ENCODE peak calls at places on chromosomes 12 and 14, in five cellular contexts. I, G, E, O and Q are unnamed samples.

GRCh38 chr12:58414398-58414871 is 473.1 kb downstream of the ATP23 start:
- DNase-seq in I (no peak), G (no peak), E (no peak), O (peak), Q (peak)

GRCh38 chr12:111434680-111435338 is 29.1 kb downstream of the SH2B3 start:
- DNase-seq in I (no peak), G (peak), E (peak), O (no peak), Q (no peak)

GRCh38 chr14:32896979-32897723 is 41.5 kb upstream of the NPAS3 start:
- DNase-seq in I (no peak), G (no peak), E (no peak), O (peak), Q (no peak)

GRCh38 chr12:124694846-124695497 is 127.6 kb upstream of the NCOR2 start:
- DNase-seq in I (no peak), G (no peak), E (no peak), O (no peak), Q (no peak)

GRCh38 chr12:122981036-122981471 is 573 bp downstream of the ARL6IP4 start:
- DNase-seq in I (no peak), G (peak), E (no peak), O (peak), Q (no peak)

GRCh38 chr12:101299346-101299745 is 19.4 kb downstream of the UTP20 start:
- DNase-seq in I (no peak), G (no peak), E (no peak), O (no peak), Q (no peak)

GRCh38 chr14:71908141-71908540 is 24.1 kb upstream of the RGS6 start:
- DNase-seq in I (no peak), G (no peak), E (no peak), O (peak), Q (no peak)

GRCh38 chr14:100906420-100906819 is 2.9 kb upstream of the RTL1 start:
- DNase-seq in I (no peak), G (peak), E (no peak), O (no peak), Q (no peak)

GRCh38 chr12:16828891-16829290 is 222.9 kb upstream of the LMO3 start:
- DNase-seq in I (no peak), G (no peak), E (no peak), O (no peak), Q (no peak)

GRCh38 chr14:28772613-28773012 is 6.0 kb downstream of the FOXG1 start:
- DNase-seq in I (no peak), G (no peak), E (no peak), O (no peak), Q (no peak)

GRCh38 chr14:61556455-61556854 is 138.9 kb upstream of the HIF1A start:
- DNase-seq in I (no peak), G (no peak), E (no peak), O (peak), Q (no peak)

GRCh38 chr12:124709722-124710656 is 142.6 kb upstream of the NCOR2 start:
- DNase-seq in I (no peak), G (no peak), E (no peak), O (no peak), Q (no peak)

GRCh38 chr14:69316449-69317391 is 56.8 kb downstream of the GALNT16 start:
- DNase-seq in I (no peak), G (no peak), E (no peak), O (peak), Q (peak)

GRCh38 chr14:68598621-68599447 is 194.0 kb downstream of the ZFP36L1 start:
- DNase-seq in I (peak), G (no peak), E (no peak), O (peak), Q (peak)

GRCh38 chr12:64801381-64801780 is 23.1 kb upstream of the TBC1D30 start:
- DNase-seq in I (no peak), G (no peak), E (no peak), O (peak), Q (no peak)

GRCh38 chr12:124782132-124782531 is 81.5 kb downstream of the SCARB1 start:
- DNase-seq in I (no peak), G (no peak), E (no peak), O (no peak), Q (no peak)

GRCh38 chr14:32246751-32247150 is 43.7 kb upstream of the RNU6-8 start:
- DNase-seq in I (no peak), G (no peak), E (no peak), O (no peak), Q (no peak)

GRCh38 chr14:40371011-40371410 is 938.8 kb upstream of the FBXO33 start:
- DNase-seq in I (no peak), G (no peak), E (no peak), O (peak), Q (no peak)

GRCh38 chr12:121980211-121980891 is 41.3 kb upstream of the BCL7A start:
- DNase-seq in I (no peak), G (peak), E (no peak), O (no peak), Q (no peak)

GRCh38 chr12:4813741-4814140 is 93.5 kb downstream of the GALNT8 start:
- DNase-seq in I (no peak), G (no peak), E (no peak), O (no peak), Q (peak)

GRCh38 chr12:88579941-88580871 is at the start of gene KITLG:
- DNase-seq in I (peak), G (no peak), E (no peak), O (peak), Q (peak)
- H3K27ac ChIP-seq in I (peak), G (no peak), E (no peak), O (peak), Q (peak)

GRCh38 chr12:106223485-106224391 is 24.1 kb downstream of the CKAP4 start:
- DNase-seq in I (peak), G (peak), E (peak), O (peak), Q (no peak)
- H3K27ac ChIP-seq in I (no peak), G (no peak), E (no peak), O (no peak), Q (no peak)

GRCh38 chr12:27906127-27906500 is 66.4 kb downstream of the PTHLH start:
- DNase-seq in I (no peak), G (no peak), E (no peak), O (peak), Q (no peak)

GRCh38 chr12:27905285-27906126 is 67.0 kb downstream of the PTHLH start:
- DNase-seq in I (no peak), G (no peak), E (no peak), O (no peak), Q (no peak)

GRCh38 chr12:27907766-27908165 is 64.8 kb downstream of the PTHLH start:
- DNase-seq in I (no peak), G (no peak), E (no peak), O (peak), Q (no peak)

GRCh38 chr12:27902651-27903050 is 69.9 kb downstream of the PTHLH start:
- DNase-seq in I (no peak), G (no peak), E (no peak), O (no peak), Q (no peak)

GRCh38 chr12:27906658-27907473 is 65.7 kb downstream of the PTHLH start:
- DNase-seq in I (no peak), G (no peak), E (no peak), O (no peak), Q (no peak)
- H3K27ac ChIP-seq in I (no peak), G (no peak), E (no peak), O (peak), Q (peak)

GRCh38 chr14:102630405-102630804 is 38.0 kb downstream of the RCOR1 start:
- DNase-seq in I (no peak), G (no peak), E (no peak), O (no peak), Q (no peak)
- H3K27ac ChIP-seq in I (no peak), G (no peak), E (no peak), O (no peak), Q (no peak)

DNA sequence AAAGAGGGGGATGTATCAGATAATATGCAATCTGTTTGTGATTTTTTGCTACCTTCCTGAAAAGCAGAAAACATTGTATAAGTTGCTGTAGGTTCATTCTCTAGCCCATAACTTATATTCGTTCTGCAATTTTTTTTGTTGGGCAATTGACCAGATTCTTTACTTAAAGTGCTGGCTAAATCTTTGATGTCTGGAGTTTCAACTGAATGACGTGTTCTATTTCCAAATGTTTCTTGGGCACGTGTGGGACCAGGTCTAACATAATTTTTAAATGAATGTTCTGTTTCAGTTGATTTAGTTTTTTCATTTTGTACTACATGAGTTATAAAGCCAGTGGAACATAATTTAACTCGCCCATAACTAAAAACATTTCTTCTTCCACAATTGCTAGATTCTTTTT is 3.8 kb downstream of the MLH3 start:
- DNase-seq in I (no peak), G (no peak), E (no peak), O (no peak), Q (no peak)
- H3K27ac ChIP-seq in I (no peak), G (no peak), E (no peak), O (no peak), Q (no peak)

GRCh38 chr14:94322648-94323570 is at the start of gene SERPINA6:
- DNase-seq in I (no peak), G (no peak), E (no peak), O (no peak), Q (no peak)
- H3K27ac ChIP-seq in I (no peak), G (no peak), E (no peak), O (no peak), Q (no peak)

DNA sequence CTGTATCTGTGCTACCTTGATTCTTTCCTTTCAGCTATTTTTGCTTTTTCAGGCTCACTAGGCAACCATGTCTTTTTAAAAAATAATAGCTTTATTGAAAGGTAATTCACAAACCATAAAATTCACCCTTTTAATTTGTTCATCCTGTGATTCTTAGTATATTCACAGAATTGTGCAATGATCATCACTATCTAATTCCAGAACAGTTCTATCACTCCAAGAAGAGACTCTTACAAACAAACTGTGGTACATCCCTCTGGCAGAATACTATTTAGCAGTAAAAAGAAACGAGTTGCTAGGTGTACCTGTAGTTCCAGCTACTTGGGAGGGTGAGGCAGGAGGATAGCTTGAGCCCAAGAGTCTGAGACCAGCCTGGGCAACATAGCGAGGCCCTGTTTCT is 14.8 kb downstream of the CREBL2 start:
- DNase-seq in I (no peak), G (no peak), E (no peak), O (no peak), Q (no peak)
- H3K27ac ChIP-seq in I (no peak), G (no peak), E (no peak), O (no peak), Q (no peak)

GRCh38 chr14:50521912-50522341 is 10.4 kb downstream of the MAP4K5 start:
- DNase-seq in I (no peak), G (no peak), E (no peak), O (peak), Q (no peak)
- H3K27ac ChIP-seq in I (no peak), G (no peak), E (peak), O (peak), Q (peak)

DNA sequence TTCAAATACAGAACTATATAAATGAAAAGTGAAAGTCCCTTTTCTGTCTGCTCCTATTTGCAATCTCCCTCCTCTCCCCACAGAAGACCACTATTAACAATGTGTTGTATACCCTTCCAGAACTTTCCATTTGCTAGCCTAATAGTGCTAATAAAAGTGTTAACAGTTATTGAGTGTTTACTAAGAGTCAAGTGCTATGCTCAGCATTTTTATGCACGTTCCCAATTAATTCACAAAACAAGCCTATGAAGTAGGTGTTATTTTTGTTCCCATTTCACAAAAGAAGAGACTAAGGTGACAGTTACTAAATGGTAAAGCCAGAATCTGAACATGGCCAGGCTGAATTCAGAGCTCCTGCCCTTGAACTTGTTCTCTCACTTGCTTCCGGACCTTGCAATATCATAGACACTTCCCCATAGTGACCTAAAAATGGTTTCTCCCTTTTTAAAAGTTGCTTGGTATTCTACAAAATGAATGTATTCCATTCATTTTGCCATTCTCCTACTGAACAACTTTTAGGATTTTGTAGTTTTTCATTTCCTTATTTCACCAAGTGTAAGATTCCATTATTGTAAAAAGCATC is 1.6 kb upstream of the PRKAB1 start:
- DNase-seq in I (no peak), G (peak), E (no peak), O (no peak), Q (no peak)
- H3K27ac ChIP-seq in I (no peak), G (peak), E (no peak), O (no peak), Q (no peak)